ENCODE peak calls at places on chromosomes 12 and 14, in ten cellular contexts. S is NCI-H2171; V is HCT116; M is mucosa of gallbladder; L is activated gamma-delta T cell treated with Interleukin-2 at 50 U/mL for 16 hours; B is CD4-positive, alpha-beta T cell; T is effector CD4-positive, alpha-beta T cell; E is AG10803; R is HTR-8/SVneo; D is NCI-H1105 treated with DMSO at 0.1 percent for 48 hours. U is an unnamed sample.

GRCh38 chr14:39447155-39447554 is 14.9 kb upstream of the FBXO33 start:
- DNase-seq in D (no peak), S (no peak), T (no peak), E (no peak), M (no peak), B (no peak), L (no peak), V (no peak), R (no peak), U (no peak)

GRCh38 chr12:52284562-52285171 is 6.7 kb downstream of the KRT81 start:
- DNase-seq in M (no peak), T (no peak), R (no peak), E (no peak), S (no peak), L (no peak), V (no peak), B (no peak), D (no peak), U (no peak)

GRCh38 chr12:109098671-109099070 is 1.3 kb downstream of the UNG start:
- DNase-seq in B (no peak), M (no peak), S (no peak), L (no peak), T (no peak), R (no peak), E (no peak), D (no peak), V (no peak), U (no peak)

GRCh38 chr14:95525999-95526398 is 8.9 kb upstream of the GLRX5 start:
- DNase-seq in B (no peak), V (no peak), E (no peak), T (no peak), R (no peak), D (no peak), M (no peak), S (no peak), L (no peak), U (no peak)

GRCh38 chr14:22865424-22866215 is 5.9 kb upstream of the LRP10 start:
- DNase-seq in T (no peak), S (no peak), E (no peak), V (no peak), R (no peak), L (no peak), D (no peak), M (no peak), B (no peak), U (no peak)

GRCh38 chr12:12741705-12742104 is 24.5 kb downstream of the CDKN1B start:
- DNase-seq in E (no peak), D (no peak), M (no peak), R (no peak), S (no peak), L (no peak), T (no peak), B (no peak), V (no peak), U (no peak)

GRCh38 chr12:108633534-108634224 is at the start of gene SELPLG:
- DNase-seq in E (no peak), T (peak), D (no peak), B (peak), L (peak), V (no peak), S (no peak), M (peak), R (no peak), U (no peak)

GRCh38 chr14:75409425-75410205 is 18.2 kb upstream of the JDP2 start:
- DNase-seq in V (no peak), L (no peak), B (no peak), M (no peak), D (no peak), E (no peak), T (no peak), R (no peak), S (no peak), U (peak)

GRCh38 chr12:1384910-1385309 is 209.5 kb downstream of the FBXL14 start:
- DNase-seq in L (no peak), B (no peak), R (no peak), S (peak), D (no peak), T (no peak), M (no peak), V (no peak), E (no peak), U (no peak)

GRCh38 chr12:6461401-6462233 is 8.9 kb downstream of the VAMP1 start:
- DNase-seq in V (no peak), S (no peak), T (peak), E (no peak), D (no peak), L (peak), R (no peak), M (peak), B (peak), U (no peak)

GRCh38 chr14:51490205-51490604 is 161.5 kb upstream of the FRMD6 start:
- DNase-seq in B (no peak), D (no peak), E (peak), T (no peak), S (no peak), L (no peak), R (no peak), M (no peak), V (no peak), U (no peak)

GRCh38 chr12:49564241-49565118 is 3.5 kb downstream of the MCRS1 start:
- DNase-seq in M (no peak), T (no peak), R (no peak), B (no peak), L (no peak), E (no peak), V (no peak), D (no peak), S (no peak), U (no peak)

GRCh38 chr14:46571970-46572369 is 79.6 kb downstream of the RPL10L start:
- DNase-seq in T (no peak), D (no peak), M (no peak), R (peak), S (no peak), V (no peak), B (no peak), E (no peak), L (no peak), U (no peak)

GRCh38 chr12:122004633-122005071 is 17.0 kb upstream of the BCL7A start:
- DNase-seq in M (no peak), T (no peak), E (peak), L (no peak), R (no peak), B (no peak), V (no peak), S (no peak), D (no peak), U (no peak)

GRCh38 chr12:67937822-67938221 is 51.4 kb upstream of the IFNG-AS1 start:
- DNase-seq in L (no peak), R (no peak), E (no peak), T (no peak), V (no peak), M (no peak), S (no peak), D (no peak), B (no peak), U (no peak)

GRCh38 chr12:87280893-87281292 is 748.3 kb downstream of the C12orf50 start:
- DNase-seq in B (no peak), M (no peak), R (no peak), L (no peak), D (no peak), S (no peak), T (no peak), E (no peak), V (no peak), U (no peak)

GRCh38 chr14:42911642-42912041 is 1305.0 kb downstream of the LRFN5 start:
- DNase-seq in V (no peak), L (no peak), M (no peak), D (no peak), T (no peak), B (no peak), S (no peak), R (no peak), E (no peak), U (no peak)

GRCh38 chr14:61610900-61611299 is 84.4 kb upstream of the HIF1A start:
- DNase-seq in B (no peak), D (no peak), S (no peak), E (no peak), R (no peak), T (no peak), V (no peak), M (no peak), L (no peak), U (no peak)

GRCh38 chr12:89678225-89678624 is 30.4 kb downstream of the ATP2B1 start:
- DNase-seq in D (peak), R (no peak), E (no peak), L (no peak), B (no peak), S (no peak), M (no peak), V (no peak), T (no peak), U (no peak)

GRCh38 chr14:101499080-101499479 is 62.2 kb upstream of the DIO3 start:
- DNase-seq in R (no peak), S (no peak), D (no peak), E (no peak), M (no peak), L (no peak), T (no peak), B (no peak), V (no peak), U (no peak)

U was measured in NCI-H2227 treated with DMSO at 0.1 percent for 48 hours.